ENCODE peak calls at places on chromosomes 4 and X, in nine cellular contexts. Y is HEK293T; R is kidney; N is heart left ventricle; Q is AG08395; K is activated CD4-positive, alpha-beta T cell treated with anti-CD3 and anti-CD28 coated beads, Interleukin-2, amount 50 U/mL, for 48 hours; D is germinal center; J is anterior cingulate cortex; I is neural crest cell. G is an unnamed sample.

GRCh38 chrX:133985164-133986007 is at the start of gene GPC3:
- DNase-seq in K (peak; percentile 31), Q (no peak), I (peak; percentile 68), Y (peak; percentile 85), N (peak; percentile 28), R (peak; percentile 88), J (no peak), D (peak; percentile 49), G (no peak)

GRCh38 chr4:144645621-144646522 is at the start of gene HHIP:
- DNase-seq in K (peak; percentile 10), Q (peak; percentile 13), I (peak; percentile 48), R (peak; percentile 83), D (peak; percentile 20), J (peak; percentile 72), N (peak; percentile 30), Y (peak; percentile 52), G (peak; percentile 57)

GRCh38 chr4:136793848-136794247 is 738.4 kb downstream of the PCDH18 start:
- DNase-seq in R (no peak), Y (no peak), I (no peak), K (no peak), Q (no peak), J (no peak), N (no peak), D (no peak), G (no peak)

GRCh38 chr4:16597829-16598228 is 300.6 kb downstream of the LDB2 start:
- DNase-seq in N (no peak), J (no peak), D (no peak), K (no peak), R (no peak), I (peak; percentile 16), Y (no peak), Q (peak; percentile 14), G (no peak)

GRCh38 chrX:102659790-102660757 is 8.8 kb downstream of the GPRASP1 start:
- DNase-seq in J (peak; percentile 82), K (peak; percentile 89), D (peak; percentile 66), I (peak; percentile 60), R (peak; percentile 95), N (peak; percentile 90), Y (peak; percentile 42), Q (peak; percentile 30), G (peak; percentile 53)

GRCh38 chr4:1582227-1582626 is 101.9 kb downstream of the FAM53A start:
- DNase-seq in D (no peak), Q (no peak), N (peak; percentile 29), K (no peak), R (peak; percentile 72), J (no peak), I (no peak), Y (no peak), G (no peak)

GRCh38 chr4:90977726-90978125 is 850.5 kb downstream of the CCSER1 start:
- DNase-seq in I (no peak), J (no peak), Q (no peak), K (no peak), Y (no peak), D (no peak), N (no peak), R (no peak), G (no peak)

GRCh38 chr4:288891-289290 is 16.4 kb downstream of the ZNF732 start:
- DNase-seq in I (no peak), N (no peak), D (no peak), K (no peak), J (no peak), Y (no peak), Q (no peak), R (no peak), G (no peak)

GRCh38 chr4:1720163-1720983 is 750 bp downstream of the TMEM129 start:
- DNase-seq in J (no peak), Q (peak; percentile 40), I (peak; percentile 49), D (peak; percentile 44), K (peak; percentile 61), Y (no peak), R (peak; percentile 91), N (peak; percentile 71), G (peak; percentile 36)

GRCh38 chr4:39664828-39665731 is 26.4 kb upstream of the SMIM14 start:
- DNase-seq in J (no peak), R (no peak), I (no peak), Y (no peak), K (no peak), D (no peak), Q (peak; percentile 52), N (no peak), G (peak; percentile 63)

GRCh38 chr4:112213091-112213490 is 18.5 kb upstream of the AP1AR start:
- DNase-seq in R (no peak), J (no peak), Q (no peak), Y (no peak), D (no peak), N (peak; percentile 51), K (no peak), I (no peak), G (peak; percentile 66)

GRCh38 chr4:159358226-159358625 is 255.3 kb downstream of the RAPGEF2 start:
- DNase-seq in J (no peak), D (no peak), I (no peak), Y (no peak), K (no peak), Q (peak; percentile 81), R (no peak), N (no peak), G (peak; percentile 54)

GRCh38 chr4:89001647-89002518 is 55.1 kb downstream of the FAM13A start:
- DNase-seq in Y (no peak), N (no peak), J (no peak), K (no peak), R (no peak), I (no peak), D (no peak), Q (no peak), G (peak; percentile 64)

GRCh38 chr4:111775908-111776307 is 369.3 kb upstream of the FAM241A start:
- DNase-seq in J (no peak), Y (no peak), Q (peak; percentile 29), R (no peak), D (no peak), K (no peak), N (no peak), I (no peak), G (no peak)

GRCh38 chr4:2275546-2276251 is 13.8 kb upstream of the MXD4 start:
- DNase-seq in R (peak; percentile 58), D (no peak), K (no peak), Y (no peak), N (peak; percentile 23), Q (no peak), J (no peak), I (no peak), G (no peak)

GRCh38 chr4:8819421-8820177 is 52.0 kb downstream of the HMX1 start:
- DNase-seq in I (no peak), N (no peak), K (no peak), D (no peak), Q (no peak), J (no peak), R (peak; percentile 50), Y (no peak), G (no peak)

GRCh38 chr4:151227731-151228130 is 49.2 kb upstream of the PRSS48 start:
- DNase-seq in J (peak; percentile 44), I (no peak), Y (no peak), R (no peak), K (no peak), N (peak; percentile 67), Q (peak; percentile 84), D (no peak), G (peak; percentile 82)

GRCh38 chr4:24476209-24476781 is 108.1 kb downstream of the DHX15 start:
- DNase-seq in D (peak; percentile 34), Y (no peak), R (no peak), K (no peak), Q (peak; percentile 62), I (no peak), N (no peak), J (no peak), G (peak; percentile 26)

GRCh38 chr4:17155486-17155885 is 257.0 kb upstream of the LDB2 start:
- DNase-seq in N (no peak), Y (no peak), J (no peak), R (no peak), I (no peak), Q (no peak), D (no peak), K (no peak), G (no peak)

GRCh38 chr4:39626261-39626660 is 12.4 kb downstream of the SMIM14 start:
- DNase-seq in Q (no peak), J (no peak), D (peak; percentile 79), R (no peak), I (no peak), K (no peak), Y (no peak), N (no peak), G (no peak)

GRCh38 chr4:139763205-139763604 is 97.6 kb downstream of the MGST2 start:
- DNase-seq in J (no peak), K (no peak), Q (no peak), R (no peak), N (no peak), Y (no peak), I (no peak), D (no peak), G (no peak)

GRCh38 chr4:6957994-6958393 is 48.4 kb downstream of the TBC1D14 start:
- DNase-seq in N (no peak), J (no peak), Y (no peak), Q (no peak), D (no peak), K (no peak), I (no peak), R (no peak), G (no peak)

GRCh38 chr4:93436000-93436626 is 392.4 kb upstream of the ATOH1 start:
- DNase-seq in I (no peak), J (no peak), Y (no peak), R (no peak), N (no peak), Q (no peak), K (no peak), D (no peak), G (no peak)

GRCh38 chr4:109752545-109752944 is 22.7 kb upstream of the PLA2G12A start:
- DNase-seq in D (no peak), K (no peak), Y (no peak), Q (no peak), I (no peak), N (no peak), J (no peak), R (no peak), G (no peak)

GRCh38 chr4:114318309-114318708 is 280.3 kb upstream of the UGT8 start:
- DNase-seq in D (no peak), I (no peak), N (no peak), J (no peak), K (no peak), R (no peak), Y (no peak), Q (no peak), G (peak; percentile 38)

GRCh38 chrX:153371256-153371655 is 29.9 kb downstream of the PNMA6E start:
- DNase-seq in N (no peak), R (no peak), J (no peak), K (no peak), Q (no peak), I (no peak), Y (no peak), D (no peak), G (no peak)

G was measured in LHCN-M2.